ENCODE peak calls at places on chromosomes 5 and 9, in four cellular contexts. U, I, Z and S are unnamed samples.

GRCh38 chr5:160188151-160188967 is 40.9 kb upstream of the FABP6 start:
- DNase-seq in U (peak), I (no peak), Z (no peak), S (no peak)

GRCh38 chr5:57681942-57682341 is 199.3 kb upstream of the ACTBL2 start:
- DNase-seq in U (no peak), I (no peak), Z (no peak), S (no peak)

GRCh38 chr9:123033864-123034598 is 564 bp downstream of the GPR21 start:
- DNase-seq in U (no peak), I (no peak), Z (no peak), S (no peak)

GRCh38 chr5:159061834-159062530 is 37.7 kb downstream of the EBF1 start:
- DNase-seq in U (no peak), I (no peak), Z (no peak), S (no peak)

GRCh38 chr5:151078490-151079262 is 2.2 kb downstream of the TNIP1 start:
- DNase-seq in U (peak), I (no peak), Z (no peak), S (no peak)

GRCh38 chr9:77899679-77900354 is 131.8 kb downstream of the GNAQ start:
- DNase-seq in U (no peak), I (no peak), Z (no peak), S (no peak)

GRCh38 chr5:141650851-141651727 is at the start of gene FCHSD1:
- DNase-seq in U (peak), I (no peak), Z (peak), S (peak)

GRCh38 chr5:173243808-173244305 is 8.9 kb upstream of the NKX2-5 start:
- DNase-seq in U (no peak), I (no peak), Z (no peak), S (no peak)

GRCh38 chr9:13445123-13445522 is 165.6 kb upstream of the MPDZ start:
- DNase-seq in U (no peak), I (no peak), Z (no peak), S (no peak)